ENCODE peak calls at places on chromosome 3, in four cellular contexts. A, X, M and L are unnamed samples.

GRCh38 chr3:14097616-14098391 is 26.9 kb downstream of the CHCHD4 start:
- DNase-seq in M (no peak), X (no peak), A (no peak), L (no peak)

GRCh38 chr3:129594907-129595390 is 11.5 kb downstream of the PLXND1 start:
- DNase-seq in M (no peak), A (no peak), X (no peak), L (no peak)

GRCh38 chr3:18223591-18224338 is 201.4 kb downstream of the SATB1 start:
- DNase-seq in A (no peak), X (no peak), M (peak), L (peak)

GRCh38 chr3:128476659-128477058 is 10.0 kb upstream of the DNAJB8 start:
- DNase-seq in X (no peak), M (no peak), A (no peak), L (no peak)

GRCh38 chr3:111715911-111716523 is 120.9 kb upstream of the ZBED2 start:
- DNase-seq in A (peak), M (no peak), X (peak), L (no peak)

GRCh38 chr3:47475029-47475569 is 642 bp downstream of the SCAP start:
- DNase-seq in A (no peak), X (no peak), M (no peak), L (peak)

GRCh38 chr3:69368129-69368741 is 17.7 kb downstream of the FRMD4B start:
- DNase-seq in M (no peak), A (no peak), X (no peak), L (no peak)

GRCh38 chr3:114887806-114888205 is 259.3 kb downstream of the ZBTB20 start:
- DNase-seq in M (no peak), X (no peak), A (no peak), L (no peak)

GRCh38 chr3:49553320-49553689 is 972 bp upstream of the BSN start:
- DNase-seq in M (no peak), X (no peak), A (no peak), L (no peak)

GRCh38 chr3:111582114-111582461 is 13.1 kb downstream of the ZBED2 start:
- DNase-seq in A (no peak), M (no peak), X (peak), L (no peak)

GRCh38 chr3:160928183-160928718 is 172.2 kb downstream of the PPM1L start:
- DNase-seq in M (no peak), A (no peak), X (no peak), L (no peak)

GRCh38 chr3:52094591-52095485 is 38.5 kb upstream of the DUSP7 start:
- DNase-seq in M (no peak), A (no peak), X (no peak), L (no peak)

GRCh38 chr3:104906001-104906639 is 460.6 kb upstream of the ALCAM start:
- DNase-seq in M (no peak), X (no peak), A (no peak), L (no peak)

GRCh38 chr3:122800838-122801237 is 6.0 kb downstream of the SLC49A4 start:
- DNase-seq in A (no peak), X (no peak), M (no peak), L (no peak)